ENCODE peak calls at places on chromosomes 12 and 14, in four cellular contexts. One of them, this sample, is unnamed.

GRCh38 chr12:105259226-105259625 is 23.3 kb upstream of the APPL2 start:
- DNase-seq in choroid plexus epithelial cell: no peak
- DNase-seq in ascending aorta: no peak
- DNase-seq in CD4-positive, alpha-beta T cell: no peak
- DNase-seq in this sample: no peak

GRCh38 chr14:69191340-69192111 is at the start of gene EXD2:
- DNase-seq in ascending aorta: peak; percentile 90
- DNase-seq in CD4-positive, alpha-beta T cell: peak; percentile 69
- DNase-seq in choroid plexus epithelial cell: peak; percentile 83
- DNase-seq in this sample: peak; percentile 79

GRCh38 chr12:49092086-49092815 is 2.4 kb downstream of the DHH start:
- DNase-seq in ascending aorta: no peak
- DNase-seq in CD4-positive, alpha-beta T cell: peak; percentile 51
- DNase-seq in choroid plexus epithelial cell: peak; percentile 43
- DNase-seq in this sample: peak; percentile 64

GRCh38 chr12:26113194-26113654 is 11.6 kb downstream of the BHLHE41 start:
- DNase-seq in choroid plexus epithelial cell: no peak
- DNase-seq in CD4-positive, alpha-beta T cell: no peak
- DNase-seq in ascending aorta: no peak
- DNase-seq in this sample: no peak

GRCh38 chr12:53324113-53324778 is 2.8 kb upstream of the AAAS start:
- DNase-seq in CD4-positive, alpha-beta T cell: peak; percentile 49
- DNase-seq in ascending aorta: no peak
- DNase-seq in choroid plexus epithelial cell: peak; percentile 10
- DNase-seq in this sample: no peak

GRCh38 chr14:61322011-61322798 is 826 bp downstream of the PRKCH start:
- DNase-seq in ascending aorta: no peak
- DNase-seq in CD4-positive, alpha-beta T cell: peak; percentile 36
- DNase-seq in choroid plexus epithelial cell: no peak
- DNase-seq in this sample: no peak

GRCh38 chr14:23056257-23056955 is 914 bp downstream of the CDH24 start:
- DNase-seq in choroid plexus epithelial cell: peak; percentile 73
- DNase-seq in ascending aorta: peak; percentile 78
- DNase-seq in CD4-positive, alpha-beta T cell: peak; percentile 55
- DNase-seq in this sample: peak; percentile 71

GRCh38 chr14:25800841-25801240 is 750.9 kb upstream of the STXBP6 start:
- DNase-seq in CD4-positive, alpha-beta T cell: no peak
- DNase-seq in choroid plexus epithelial cell: no peak
- DNase-seq in ascending aorta: no peak
- DNase-seq in this sample: no peak

GRCh38 chr12:76820888-76821482 is 57.1 kb downstream of the ZDHHC17 start:
- DNase-seq in CD4-positive, alpha-beta T cell: no peak
- DNase-seq in choroid plexus epithelial cell: peak; percentile 67
- DNase-seq in ascending aorta: no peak
- DNase-seq in this sample: no peak

GRCh38 chr12:31498424-31498823 is 92.5 kb downstream of the DENND5B start:
- DNase-seq in ascending aorta: no peak
- DNase-seq in CD4-positive, alpha-beta T cell: no peak
- DNase-seq in choroid plexus epithelial cell: no peak
- DNase-seq in this sample: no peak

GRCh38 chr12:86264451-86265328 is 8.5 kb upstream of the MGAT4C start:
- DNase-seq in ascending aorta: no peak
- DNase-seq in CD4-positive, alpha-beta T cell: no peak
- DNase-seq in choroid plexus epithelial cell: no peak
- DNase-seq in this sample: no peak

GRCh38 chr14:68363841-68364711 is 428.8 kb downstream of the ZFP36L1 start:
- DNase-seq in ascending aorta: no peak
- DNase-seq in choroid plexus epithelial cell: peak; percentile 72
- DNase-seq in CD4-positive, alpha-beta T cell: no peak
- DNase-seq in this sample: peak; percentile 38

GRCh38 chr12:106027286-106027685 is 111.5 kb downstream of the NUAK1 start:
- DNase-seq in choroid plexus epithelial cell: no peak
- DNase-seq in ascending aorta: no peak
- DNase-seq in CD4-positive, alpha-beta T cell: no peak
- DNase-seq in this sample: no peak

GRCh38 chr12:103748002-103748401 is 93.0 kb downstream of the NT5DC3 start:
- DNase-seq in choroid plexus epithelial cell: no peak
- DNase-seq in ascending aorta: no peak
- DNase-seq in CD4-positive, alpha-beta T cell: no peak
- DNase-seq in this sample: no peak

GRCh38 chr12:45762185-45763110 is 32.9 kb downstream of the ARID2 start:
- DNase-seq in ascending aorta: no peak
- DNase-seq in CD4-positive, alpha-beta T cell: no peak
- DNase-seq in choroid plexus epithelial cell: peak; percentile 83
- DNase-seq in this sample: no peak

GRCh38 chr12:115002434-115002833 is 318.5 kb upstream of the TBX3 start:
- DNase-seq in choroid plexus epithelial cell: no peak
- DNase-seq in CD4-positive, alpha-beta T cell: no peak
- DNase-seq in ascending aorta: no peak
- DNase-seq in this sample: no peak

GRCh38 chr12:87323369-87323768 is 705.8 kb downstream of the C12orf50 start:
- DNase-seq in CD4-positive, alpha-beta T cell: no peak
- DNase-seq in ascending aorta: no peak
- DNase-seq in choroid plexus epithelial cell: peak; percentile 86
- DNase-seq in this sample: no peak

GRCh38 chr14:101001311-101002069 is 98.0 kb upstream of the RTL1 start:
- DNase-seq in choroid plexus epithelial cell: peak; percentile 87
- DNase-seq in CD4-positive, alpha-beta T cell: no peak
- DNase-seq in ascending aorta: no peak
- DNase-seq in this sample: no peak

GRCh38 chr12:90945070-90945649 is 9.8 kb downstream of the CCER1 start:
- DNase-seq in CD4-positive, alpha-beta T cell: no peak
- DNase-seq in choroid plexus epithelial cell: peak; percentile 67
- DNase-seq in ascending aorta: no peak
- DNase-seq in this sample: no peak

GRCh38 chr14:64704145-64704742 is at the start of gene PLEKHG3:
- DNase-seq in CD4-positive, alpha-beta T cell: no peak
- DNase-seq in choroid plexus epithelial cell: peak; percentile 67
- DNase-seq in ascending aorta: peak; percentile 87
- DNase-seq in this sample: peak; percentile 75

GRCh38 chr12:27081668-27082091 is 698 bp downstream of the C12orf71 start:
- DNase-seq in ascending aorta: no peak
- DNase-seq in CD4-positive, alpha-beta T cell: no peak
- DNase-seq in choroid plexus epithelial cell: peak; percentile 44
- DNase-seq in this sample: no peak

GRCh38 chr12:97995085-97995484 is 520.3 kb upstream of the TMPO start:
- DNase-seq in CD4-positive, alpha-beta T cell: no peak
- DNase-seq in choroid plexus epithelial cell: no peak
- DNase-seq in ascending aorta: no peak
- DNase-seq in this sample: no peak

GRCh38 chr12:52873513-52873831 is 24.7 kb upstream of the KRT78 start:
- DNase-seq in ascending aorta: no peak
- DNase-seq in choroid plexus epithelial cell: no peak
- DNase-seq in CD4-positive, alpha-beta T cell: no peak
- DNase-seq in this sample: no peak

GRCh38 chr14:101110729-101111619 is 207.5 kb upstream of the RTL1 start:
- DNase-seq in ascending aorta: peak; percentile 53
- DNase-seq in CD4-positive, alpha-beta T cell: no peak
- DNase-seq in choroid plexus epithelial cell: no peak
- DNase-seq in this sample: no peak

GRCh38 chr12:58914457-58914856 is 5.8 kb downstream of the LRIG3 start:
- DNase-seq in CD4-positive, alpha-beta T cell: no peak
- DNase-seq in choroid plexus epithelial cell: no peak
- DNase-seq in ascending aorta: no peak
- DNase-seq in this sample: no peak

GRCh38 chr14:92649934-92650545 is 98.4 kb downstream of the LGMN start:
- DNase-seq in choroid plexus epithelial cell: peak; percentile 94
- DNase-seq in CD4-positive, alpha-beta T cell: no peak
- DNase-seq in ascending aorta: peak; percentile 91
- DNase-seq in this sample: no peak

DNA sequence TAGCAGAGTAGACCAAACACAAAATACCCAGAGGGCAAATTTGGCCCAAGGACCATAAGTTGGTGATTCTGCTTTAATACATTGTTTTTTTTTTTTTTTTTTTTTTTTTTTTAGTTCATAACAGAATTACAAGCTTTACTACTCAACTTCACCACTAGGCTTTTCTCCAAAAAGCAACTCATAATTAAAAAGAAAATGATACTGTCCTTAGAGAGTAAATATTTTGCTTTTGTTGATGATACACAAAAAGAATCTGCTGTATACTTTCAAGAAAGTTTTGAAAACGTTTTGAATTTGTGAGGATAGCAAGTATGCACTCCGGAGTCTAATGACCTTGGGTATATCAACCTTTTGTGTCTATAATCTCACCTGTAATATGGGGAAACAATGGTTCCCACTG is 68.9 kb upstream of the LMO3 start:
- DNase-seq in choroid plexus epithelial cell: no peak
- DNase-seq in CD4-positive, alpha-beta T cell: no peak
- DNase-seq in ascending aorta: no peak
- DNase-seq in this sample: no peak
- TF ChIP-seq CTCF in choroid plexus epithelial cell: no peak
- TF ChIP-seq CTCF in CD4-positive, alpha-beta T cell: no peak
- TF ChIP-seq CTCF in ascending aorta: no peak
- TF ChIP-seq CTCF in this sample: peak; percentile 58

GRCh38 chr12:78562358-78563205 is 302.0 kb upstream of the SYT1 start:
- DNase-seq in CD4-positive, alpha-beta T cell: no peak
- DNase-seq in choroid plexus epithelial cell: peak; percentile 58
- DNase-seq in ascending aorta: no peak
- DNase-seq in this sample: no peak
- TF ChIP-seq CTCF in CD4-positive, alpha-beta T cell: no peak
- TF ChIP-seq CTCF in choroid plexus epithelial cell: peak; percentile 59
- TF ChIP-seq CTCF in ascending aorta: no peak
- TF ChIP-seq CTCF in this sample: no peak

DNA sequence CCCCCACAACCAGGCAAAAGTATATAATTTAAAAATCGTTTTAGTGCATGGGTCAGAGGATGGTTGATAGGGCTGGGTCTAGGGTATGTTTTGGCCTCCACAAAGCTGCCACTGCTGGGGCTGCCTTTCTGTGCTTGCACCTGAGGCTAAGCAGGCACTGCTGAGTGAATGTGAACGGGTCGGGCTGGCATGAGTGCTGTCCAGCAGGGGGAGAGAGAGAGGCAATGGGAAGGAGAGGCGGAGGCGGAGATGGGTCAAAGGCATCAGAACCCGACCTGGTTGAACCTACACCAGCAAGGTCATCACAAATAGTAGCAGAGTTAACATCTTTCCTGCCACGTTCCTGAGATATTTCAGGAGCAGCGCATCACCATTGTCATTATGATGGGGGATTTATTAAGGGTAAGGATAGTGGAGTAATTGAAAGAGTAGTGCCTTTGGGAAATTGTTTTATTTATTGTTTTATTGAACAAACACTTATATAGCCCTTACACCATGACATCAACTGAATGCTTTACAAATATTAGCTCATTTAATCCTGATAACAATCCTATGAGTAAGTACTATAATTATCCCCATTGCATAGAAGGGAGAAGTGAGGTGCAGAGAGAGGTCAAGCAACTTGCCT is 5.8 kb upstream of the NRXN3 start:
- DNase-seq in CD4-positive, alpha-beta T cell: no peak
- DNase-seq in choroid plexus epithelial cell: peak; percentile 8
- DNase-seq in ascending aorta: no peak
- DNase-seq in this sample: no peak
- TF ChIP-seq CTCF in CD4-positive, alpha-beta T cell: no peak
- TF ChIP-seq CTCF in choroid plexus epithelial cell: peak; percentile 54
- TF ChIP-seq CTCF in ascending aorta: no peak
- TF ChIP-seq CTCF in this sample: peak; percentile 46

GRCh38 chr14:49551569-49551968 is 34.6 kb downstream of the RPS29 start:
- DNase-seq in choroid plexus epithelial cell: no peak
- DNase-seq in ascending aorta: no peak
- DNase-seq in CD4-positive, alpha-beta T cell: no peak
- DNase-seq in this sample: no peak

GRCh38 chr14:49549446-49549845 is 36.7 kb downstream of the RPS29 start:
- DNase-seq in choroid plexus epithelial cell: no peak
- DNase-seq in CD4-positive, alpha-beta T cell: no peak
- DNase-seq in ascending aorta: no peak
- DNase-seq in this sample: no peak

GRCh38 chr14:49549881-49550280 is 36.3 kb downstream of the RPS29 start:
- DNase-seq in ascending aorta: no peak
- DNase-seq in choroid plexus epithelial cell: peak; percentile 14
- DNase-seq in CD4-positive, alpha-beta T cell: no peak
- DNase-seq in this sample: no peak

GRCh38 chr14:49552630-49553029 is 33.5 kb downstream of the RPS29 start:
- DNase-seq in CD4-positive, alpha-beta T cell: no peak
- DNase-seq in ascending aorta: no peak
- DNase-seq in choroid plexus epithelial cell: no peak
- DNase-seq in this sample: no peak

DNA sequence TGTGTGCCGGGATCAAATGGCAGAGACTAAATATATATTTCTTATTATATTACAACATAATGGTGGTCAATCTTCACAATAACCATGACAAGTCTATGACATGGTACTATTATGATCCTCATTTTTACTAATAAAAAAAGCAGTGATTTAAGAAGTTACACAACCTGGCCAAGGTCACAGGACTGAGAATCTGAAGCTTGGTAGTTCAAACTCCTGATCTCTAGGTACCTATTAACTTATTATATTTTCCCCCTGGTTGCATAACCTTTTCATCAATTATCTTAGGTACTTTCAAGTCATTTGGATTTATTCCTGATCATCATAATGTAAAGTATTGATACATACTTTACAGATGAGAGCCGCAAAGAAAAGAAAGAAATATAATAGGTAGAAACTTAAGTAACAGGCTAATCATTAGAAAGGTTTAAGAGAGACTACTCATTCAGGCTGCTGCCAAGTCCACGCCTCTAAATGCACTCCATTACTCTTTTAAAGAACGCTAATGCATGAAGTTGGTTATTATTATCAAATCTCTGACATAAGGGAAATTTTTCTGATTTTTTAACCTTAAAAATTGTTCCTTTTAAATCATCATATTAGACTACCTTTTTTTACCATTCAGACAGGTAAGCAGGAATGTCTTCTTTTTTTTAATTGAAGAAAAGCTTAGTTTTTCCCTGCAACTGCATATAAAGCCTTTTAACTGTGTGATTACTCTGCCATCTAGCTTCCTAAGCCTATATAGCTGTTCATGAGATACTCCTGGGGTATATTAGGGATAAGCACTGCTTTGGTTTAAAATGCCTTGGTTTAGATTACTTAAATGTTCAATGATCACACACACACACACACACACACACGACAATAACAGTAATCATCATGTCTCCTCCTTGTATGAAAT is 35.6 kb downstream of the RPS29 start:
- DNase-seq in CD4-positive, alpha-beta T cell: no peak
- DNase-seq in ascending aorta: no peak
- DNase-seq in choroid plexus epithelial cell: peak; percentile 44
- DNase-seq in this sample: no peak
- TF ChIP-seq CTCF in CD4-positive, alpha-beta T cell: no peak
- TF ChIP-seq CTCF in ascending aorta: no peak
- TF ChIP-seq CTCF in choroid plexus epithelial cell: no peak
- TF ChIP-seq CTCF in this sample: no peak

GRCh38 chr14:55130194-55130550 is 1.1 kb downstream of the LGALS3 start:
- DNase-seq in CD4-positive, alpha-beta T cell: no peak
- DNase-seq in choroid plexus epithelial cell: no peak
- DNase-seq in ascending aorta: no peak
- DNase-seq in this sample: no peak

GRCh38 chr14:55133416-55133815 is 4.4 kb downstream of the LGALS3 start:
- DNase-seq in choroid plexus epithelial cell: peak; percentile 61
- DNase-seq in CD4-positive, alpha-beta T cell: no peak
- DNase-seq in ascending aorta: no peak
- DNase-seq in this sample: no peak

GRCh38 chr14:55129428-55130193 is 559 bp downstream of the LGALS3 start:
- DNase-seq in ascending aorta: peak; percentile 88
- DNase-seq in choroid plexus epithelial cell: peak; percentile 80
- DNase-seq in CD4-positive, alpha-beta T cell: peak; percentile 17
- DNase-seq in this sample: peak; percentile 25

GRCh38 chr14:55129086-55129427 is at the start of gene LGALS3:
- DNase-seq in choroid plexus epithelial cell: peak; percentile 62
- DNase-seq in CD4-positive, alpha-beta T cell: peak; percentile 13
- DNase-seq in ascending aorta: peak; percentile 78
- DNase-seq in this sample: peak; percentile 64

GRCh38 chr14:55131782-55132181 is 2.7 kb downstream of the LGALS3 start:
- DNase-seq in ascending aorta: no peak
- DNase-seq in CD4-positive, alpha-beta T cell: no peak
- DNase-seq in choroid plexus epithelial cell: peak; percentile 25
- DNase-seq in this sample: no peak
- TF ChIP-seq CTCF in ascending aorta: no peak
- TF ChIP-seq CTCF in CD4-positive, alpha-beta T cell: no peak
- TF ChIP-seq CTCF in choroid plexus epithelial cell: peak; percentile 6
- TF ChIP-seq CTCF in this sample: no peak